ENCODE peak calls at places on chromosomes 11 and 22, in seven cellular contexts. S, Y, H, K, D, M and P are unnamed samples.

GRCh38 chr22:50171319-50171964 is 911 bp downstream of the PANX2 start:
- DNase-seq in S (peak; percentile 79), H (no peak), K (no peak), M (no peak), Y (no peak), D (no peak), P (no peak)

GRCh38 chr11:46134540-46134939 is 13.3 kb upstream of the PHF21A start:
- DNase-seq in Y (no peak), D (no peak), M (no peak), H (no peak), K (no peak), S (no peak), P (no peak)

GRCh38 chr11:116170526-116171120 is 602.2 kb downstream of the BUD13 start:
- DNase-seq in S (no peak), D (no peak), Y (no peak), M (no peak), H (peak; percentile 55), K (peak; percentile 53), P (no peak)

GRCh38 chr11:126384449-126385070 is 29.1 kb downstream of the ST3GAL4 start:
- DNase-seq in K (no peak), M (no peak), S (no peak), H (no peak), D (no peak), Y (no peak), P (no peak)

GRCh38 chr11:71305451-71306125 is 53.2 kb upstream of the SHANK2 start:
- DNase-seq in H (peak; percentile 15), M (no peak), Y (peak; percentile 34), D (no peak), S (no peak), K (peak; percentile 38), P (no peak)

GRCh38 chr11:73308003-73308962 is at the start of gene ARHGEF17:
- DNase-seq in D (peak; percentile 47), K (peak; percentile 87), M (peak; percentile 89), H (no peak), S (peak; percentile 95), Y (peak; percentile 67), P (peak; percentile 74)

GRCh38 chr11:62953811-62954210 is 31.0 kb downstream of the SLC22A6 start:
- DNase-seq in M (no peak), D (no peak), H (no peak), K (no peak), Y (no peak), S (no peak), P (no peak)

GRCh38 chr11:103228807-103229206 is 119.6 kb downstream of the DYNC2H1 start:
- DNase-seq in S (no peak), H (no peak), K (no peak), Y (no peak), D (no peak), M (no peak), P (no peak)

GRCh38 chr11:665062-665706 is 28.1 kb downstream of the DRD4 start:
- DNase-seq in M (no peak), D (no peak), S (no peak), H (no peak), K (no peak), Y (no peak), P (no peak)

GRCh38 chr11:62880803-62881578 is at the start of gene SLC3A2:
- DNase-seq in K (peak; percentile 88), M (peak; percentile 91), D (peak; percentile 98), S (peak; percentile 97), Y (peak; percentile 94), H (peak; percentile 94), P (peak; percentile 95)

GRCh38 chr22:37967147-37967546 is 13.6 kb downstream of the POLR2F start:
- DNase-seq in D (no peak), S (no peak), K (no peak), H (no peak), M (no peak), Y (no peak), P (no peak)

GRCh38 chr22:19060356-19061009 is 61.7 kb downstream of the DGCR2 start:
- DNase-seq in Y (no peak), H (no peak), S (no peak), M (no peak), K (no peak), D (peak; percentile 30), P (no peak)

GRCh38 chr11:95192717-95193116 is 38.3 kb downstream of the SESN3 start:
- DNase-seq in M (no peak), Y (no peak), S (no peak), K (no peak), D (no peak), H (no peak), P (no peak)

GRCh38 chr11:64900263-64900678 is 16.7 kb downstream of the ATG2A start:
- DNase-seq in K (no peak), D (no peak), Y (no peak), M (no peak), S (peak; percentile 61), H (no peak), P (no peak)

GRCh38 chr11:1768141-1768469 is 4.4 kb upstream of the CTSD start:
- DNase-seq in S (no peak), H (no peak), K (no peak), D (no peak), Y (peak; percentile 41), M (no peak), P (no peak)

GRCh38 chr22:36852056-36852973 is 8.5 kb upstream of the NCF4 start:
- DNase-seq in Y (no peak), M (no peak), D (no peak), H (no peak), S (no peak), K (no peak), P (no peak)

GRCh38 chr11:121389651-121390050 is 62.5 kb upstream of the SORL1 start:
- DNase-seq in Y (no peak), M (no peak), S (peak; percentile 70), D (no peak), K (no peak), H (no peak), P (no peak)
- H3K4me3 ChIP-seq in Y (no peak overlapping the region), M (no peak overlapping the region), S (no peak overlapping the region), D (no peak overlapping the region), K (no peak overlapping the region), H (no peak overlapping the region), P (no peak overlapping the region)

GRCh38 chr11:61700221-61700620 is 20.0 kb downstream of the DAGLA start:
- DNase-seq in K (no peak), Y (peak; percentile 84), M (no peak), H (no peak), D (no peak), S (peak; percentile 90), P (no peak)
- H3K27ac ChIP-seq in K (no peak overlapping the region), Y (peak overlapping the region; percentile 57), M (no peak overlapping the region), H (no peak overlapping the region), D (no peak overlapping the region), S (peak overlapping the region; percentile 79), P (peak overlapping the region; percentile 87)

DNA sequence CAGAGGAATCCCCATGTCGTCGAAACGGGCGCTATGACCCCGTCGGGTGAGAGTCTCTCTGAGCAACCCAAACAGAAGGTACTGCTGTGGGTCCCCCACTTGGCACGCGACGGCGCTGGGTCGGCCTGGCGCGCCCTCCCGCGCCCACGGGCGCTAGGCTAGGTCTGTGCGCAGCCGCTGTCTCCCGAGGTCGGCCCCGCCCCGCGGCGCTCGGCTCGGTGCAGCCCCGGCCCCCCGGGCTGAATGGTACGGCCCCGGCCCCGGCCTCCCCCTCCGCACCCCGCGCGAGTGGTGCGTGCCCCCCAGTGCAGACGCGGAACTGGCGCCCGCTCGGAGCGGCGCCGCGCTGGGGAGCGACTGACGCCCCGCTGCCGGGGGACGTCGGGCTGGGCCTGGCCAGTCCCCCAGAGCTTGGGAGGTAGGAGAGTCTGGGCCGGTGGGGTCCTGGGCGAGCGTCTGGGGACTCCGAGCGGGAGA is at the start of gene MADD:
- DNase-seq in S (peak; percentile 96), K (no peak), M (peak; percentile 83), Y (peak; percentile 94), H (peak; percentile 90), D (peak; percentile 84), P (peak; percentile 95)
- H3K4me1 ChIP-seq in S (peaks cover 26% of the 10 kb centered on the region), K (peaks cover 14% of the 10 kb centered on the region), M (peaks cover 33% of the 10 kb centered on the region), Y (peaks cover 12% of the 10 kb centered on the region), H (peaks cover 10% of the 10 kb centered on the region), D (peaks cover 36% of the 10 kb centered on the region), P (peaks cover 46% of the 10 kb centered on the region)

GRCh38 chr11:122100222-122101080 is 15.6 kb downstream of the BLID start:
- DNase-seq in H (peak; percentile 76), M (peak; percentile 56), Y (no peak), K (peak; percentile 55), S (peak; percentile 75), D (peak; percentile 61), P (peak; percentile 67)

GRCh38 chr11:122098223-122098980 is 17.6 kb downstream of the BLID start:
- DNase-seq in Y (no peak), S (no peak), K (no peak), H (no peak), M (peak; percentile 67), D (peak; percentile 43), P (no peak)

GRCh38 chr11:122095950-122096942 is 19.8 kb downstream of the BLID start:
- DNase-seq in D (peak; percentile 70), Y (no peak), H (no peak), K (no peak), M (peak; percentile 21), S (no peak), P (no peak)

GRCh38 chr11:122099345-122100045 is 16.5 kb downstream of the BLID start:
- DNase-seq in S (no peak), K (no peak), H (no peak), D (peak; percentile 54), M (peak; percentile 73), Y (no peak), P (no peak)

GRCh38 chr11:122097419-122098001 is 18.5 kb downstream of the BLID start:
- DNase-seq in M (no peak), Y (no peak), D (peak; percentile 66), H (no peak), K (no peak), S (no peak), P (no peak)
- H3K4me3 ChIP-seq in M (peak overlapping the region; percentile 69), Y (peak overlapping the region; percentile 45), D (peak overlapping the region; percentile 42), H (peak overlapping the region; percentile 71), K (peak overlapping the region; percentile 19), S (no peak overlapping the region), P (peak overlapping the region; percentile 76)

GRCh38 chr11:2945757-2946287 is 16.6 kb upstream of the PHLDA2 start:
- DNase-seq in K (no peak), H (peak; percentile 65), S (no peak), M (no peak), Y (no peak), D (no peak), P (no peak)

GRCh38 chr11:2950825-2951224 is 21.6 kb upstream of the PHLDA2 start:
- DNase-seq in H (no peak), M (no peak), K (no peak), Y (no peak), S (no peak), D (no peak), P (no peak)

GRCh38 chr11:2951235-2952110 is 22.3 kb upstream of the PHLDA2 start:
- DNase-seq in M (peak; percentile 74), K (no peak), H (no peak), S (no peak), Y (no peak), D (peak; percentile 82), P (no peak)

GRCh38 chr11:2947744-2948143 is 18.5 kb upstream of the PHLDA2 start:
- DNase-seq in D (no peak), H (no peak), M (no peak), K (no peak), Y (no peak), S (no peak), P (no peak)

DNA sequence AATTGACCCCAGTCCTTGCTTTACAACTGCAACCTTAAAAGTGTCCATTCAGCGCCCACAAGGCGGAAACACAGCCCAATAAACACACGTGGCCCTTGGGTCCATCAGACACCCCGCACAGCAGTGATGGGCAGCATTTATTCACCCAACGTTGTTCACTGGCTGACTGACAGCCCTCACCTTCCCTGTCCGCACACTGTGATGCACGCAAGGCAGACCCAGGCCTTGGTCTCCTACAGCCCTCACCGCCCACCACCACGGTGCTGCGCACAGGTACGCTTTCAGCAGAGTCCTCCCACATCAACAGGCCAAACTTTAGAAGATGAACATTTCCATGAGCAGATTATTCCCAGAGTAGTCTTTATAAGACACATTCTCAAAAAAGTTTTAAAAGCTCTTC is 20.7 kb upstream of the PHLDA2 start:
- DNase-seq in S (no peak), M (no peak), Y (no peak), H (no peak), K (no peak), D (no peak), P (no peak)
- H3K27ac ChIP-seq in S (no peak overlapping the region), M (no peak overlapping the region), Y (no peak overlapping the region), H (no peak overlapping the region), K (no peak overlapping the region), D (peak overlapping the region; percentile 81), P (no peak overlapping the region)